ENCODE peak calls at places on chromosome 17, in five cellular contexts. G, C, Q, B and F are unnamed samples.

GRCh38 chr17:77649717-77650211 is 308.7 kb upstream of the TNRC6C start:
- DNase-seq in G (no peak), Q (peak; percentile 42), C (peak; percentile 44), B (no peak), F (peak; percentile 27)

GRCh38 chr17:71237903-71238538 is 882.8 kb upstream of the SOX9 start:
- DNase-seq in B (no peak), Q (peak; percentile 53), C (peak; percentile 2), G (no peak), F (no peak)

GRCh38 chr17:82317394-82318168 is at the start of gene CD7:
- DNase-seq in C (no peak), G (no peak), Q (no peak), B (no peak), F (peak; percentile 95)

GRCh38 chr17:50211249-50212120 is 10.1 kb upstream of the COL1A1 start:
- DNase-seq in Q (peak; percentile 75), B (no peak), G (no peak), C (no peak), F (no peak)

GRCh38 chr17:50772251-50772650 is 4.9 kb upstream of the ANKRD40CL start:
- DNase-seq in G (no peak), B (no peak), Q (no peak), C (no peak), F (no peak)

GRCh38 chr17:6163632-6164319 is 93.6 kb downstream of the WSCD1 start:
- DNase-seq in C (no peak), G (no peak), Q (peak; percentile 32), B (peak; percentile 15), F (no peak)

GRCh38 chr17:37067555-37068111 is 118.9 kb downstream of the AATF start:
- DNase-seq in B (no peak), G (no peak), Q (peak; percentile 85), C (no peak), F (no peak)

GRCh38 chr17:27496501-27496943 is 40.3 kb downstream of the KSR1 start:
- DNase-seq in G (no peak), B (no peak), C (no peak), Q (no peak), F (no peak)

GRCh38 chr17:58630883-58631522 is 60.8 kb downstream of the TEX14 start:
- DNase-seq in G (no peak), Q (no peak), C (no peak), B (peak; percentile 86), F (no peak)

GRCh38 chr17:69608114-69608513 is 193.6 kb downstream of the MAP2K6 start:
- DNase-seq in B (no peak), G (no peak), Q (no peak), C (no peak), F (no peak)

GRCh38 chr17:79951361-79952264 is 84.1 kb downstream of the TBC1D16 start:
- DNase-seq in B (peak; percentile 66), G (no peak), Q (peak; percentile 86), C (peak; percentile 20), F (no peak)

GRCh38 chr17:75356260-75356937 is 49.1 kb downstream of the GRB2 start:
- DNase-seq in C (no peak), B (no peak), G (no peak), Q (no peak), F (no peak)

GRCh38 chr17:60743812-60744211 is 66.2 kb downstream of the BCAS3 start:
- DNase-seq in B (peak; percentile 5), G (no peak), C (no peak), Q (no peak), F (no peak)

GRCh38 chr17:75731086-75731715 is 9.9 kb downstream of the ITGB4 start:
- DNase-seq in C (no peak), B (no peak), G (no peak), Q (no peak), F (no peak)

GRCh38 chr17:37518816-37519215 is 29.1 kb downstream of the DUSP14 start:
- DNase-seq in B (no peak), Q (peak; percentile 15), G (no peak), C (no peak), F (no peak)

GRCh38 chr17:81722184-81723120 is 10.4 kb downstream of the SLC25A10 start:
- DNase-seq in Q (peak; percentile 39), B (no peak), G (no peak), C (peak; percentile 42), F (no peak)

GRCh38 chr17:81867952-81868673 is 3.0 kb downstream of the ARHGDIA start:
- DNase-seq in B (no peak), C (no peak), Q (no peak), G (peak; percentile 19), F (no peak)

GRCh38 chr17:43169561-43170139 is 1.4 kb upstream of the NBR1 start:
- DNase-seq in B (no peak), C (peak; percentile 52), G (no peak), Q (peak; percentile 47), F (peak; percentile 17)

GRCh38 chr17:75590849-75591721 is 3.5 kb downstream of the MYO15B start:
- DNase-seq in G (no peak), C (no peak), Q (no peak), B (no peak), F (no peak)

GRCh38 chr17:29042679-29043538 is at the start of gene PIPOX:
- DNase-seq in B (peak; percentile 85), G (no peak), C (peak; percentile 55), Q (peak; percentile 19), F (peak; percentile 50)

GRCh38 chr17:43327834-43328420 is 70.9 kb upstream of the ARL4D start:
- DNase-seq in C (no peak), B (no peak), Q (no peak), G (no peak), F (no peak)

GRCh38 chr17:75614556-75615270 is 18.5 kb upstream of the SMIM5 start:
- DNase-seq in Q (no peak), B (no peak), C (no peak), G (no peak), F (no peak)